ENCODE peak calls at places on chromosome X, in four cellular contexts. S is stomach, A is aorta, E is suprapubic skin. B is an unnamed sample.
A peak's percentile ranks its signal among the peaks of the same experiment; 100 is the strongest.

GRCh38 chrX:79570524-79571240 is 203.5 kb upstream of the ITM2A start:
- DNase-seq in S (no peak), A (no peak), E (no peak), B (no peak)

GRCh38 chrX:13219990-13220764 is 99.7 kb downstream of the ATXN3L start:
- DNase-seq in A (no peak), E (no peak), S (no peak), B (no peak)

GRCh38 chrX:3044196-3044595 is 2.9 kb downstream of the ARSF start:
- DNase-seq in E (no peak), A (no peak), S (no peak), B (no peak)

GRCh38 chrX:119880552-119881437 is 9.2 kb downstream of the NDUFA1 start:
- DNase-seq in A (no peak), S (no peak), E (no peak), B (no peak)

GRCh38 chrX:123740006-123740405 is 7.2 kb upstream of the THOC2 start:
- DNase-seq in A (no peak), S (no peak), E (no peak), B (no peak)

GRCh38 chrX:74423289-74423985 is 2.1 kb downstream of the SLC16A2 start:
- DNase-seq in S (no peak), E (no peak), A (no peak), B (no peak)

GRCh38 chrX:152876931-152877840 is 20.7 kb upstream of the ZNF185 start:
- DNase-seq in S (no peak), A (no peak), E (no peak), B (no peak)

GRCh38 chrX:151323054-151323453 is 74.0 kb upstream of the VMA21 start:
- DNase-seq in A (no peak), S (no peak), E (no peak), B (no peak)

GRCh38 chrX:122641826-122642225 is 542.3 kb upstream of the GRIA3 start:
- DNase-seq in A (no peak), S (no peak), E (no peak), B (no peak)

GRCh38 chrX:48936429-48937064 is 17.7 kb upstream of the PIM2 start:
- DNase-seq in S (no peak), A (peak; percentile 9), E (no peak), B (no peak)

GRCh38 chrX:46326161-46326560 is 219.1 kb downstream of the ZNF674 start:
- DNase-seq in E (no peak), S (no peak), A (no peak), B (no peak)

GRCh38 chrX:115448146-115448545 is 112.8 kb upstream of the PLS3 start:
- DNase-seq in E (no peak), A (no peak), S (no peak), B (no peak)

GRCh38 chrX:10524578-10524977 is 95.8 kb downstream of the MID1 start:
- DNase-seq in S (no peak), E (no peak), A (no peak), B (no peak)

GRCh38 chrX:103254921-103255455 is at the start of gene TCEAL8:
- DNase-seq in S (peak; percentile 79), E (peak; percentile 81), A (peak; percentile 90), B (peak; percentile 81)

GRCh38 chrX:101803451-101803850 is 128.4 kb downstream of the ZMAT1 start:
- DNase-seq in A (no peak), S (no peak), E (no peak), B (no peak)

DNA sequence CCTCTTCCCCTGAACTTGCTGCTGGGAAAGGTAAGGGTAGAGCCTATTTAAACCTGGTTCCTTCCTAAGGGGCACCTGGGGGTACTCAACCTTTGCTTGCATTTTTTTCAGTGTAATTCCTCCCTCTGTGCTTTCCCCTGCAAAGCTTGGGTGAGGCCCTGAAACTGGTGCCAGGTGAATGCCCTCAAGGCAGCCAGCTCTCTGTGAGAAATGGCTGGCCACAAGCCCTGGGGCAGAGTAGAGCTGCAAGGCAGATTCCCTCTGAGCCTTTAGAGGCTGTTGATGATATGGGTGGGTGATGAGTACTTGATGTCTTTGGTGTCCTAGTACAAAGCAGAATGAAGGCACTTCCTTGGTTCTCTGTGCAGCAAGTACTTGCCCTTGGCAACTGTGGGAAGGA is 125.4 kb upstream of the DGKK start:
- DNase-seq in E (no peak), A (no peak), S (no peak), B (no peak)
- H3K27me3 ChIP-seq in E (no peaks in the 10 kb centered on the region), A (no peaks in the 10 kb centered on the region), S (no peaks in the 10 kb centered on the region), B (no peaks in the 10 kb centered on the region)

DNA sequence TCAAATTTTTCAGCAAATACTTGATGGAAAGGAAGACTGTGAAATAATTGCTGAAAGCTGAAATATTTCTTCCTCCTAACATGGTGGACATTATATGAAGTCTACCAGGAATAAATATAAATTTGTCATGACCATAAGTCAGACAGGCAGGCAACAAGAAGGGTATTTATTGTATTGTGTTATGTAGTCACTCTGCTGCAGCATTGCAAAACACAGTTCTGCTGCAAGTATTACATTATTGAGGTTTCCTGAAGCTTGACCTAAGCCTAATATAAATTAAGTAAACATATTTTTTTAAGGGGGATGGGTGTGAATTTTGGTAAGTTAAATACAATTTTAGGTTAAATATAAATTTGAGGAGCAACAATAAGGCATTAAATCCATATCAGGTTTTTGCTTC is 60.2 kb upstream of the MAOA start:
- DNase-seq in S (no peak), A (no peak), E (no peak), B (no peak)
- H3K27me3 ChIP-seq in S (no peaks in the 10 kb centered on the region), A (no peaks in the 10 kb centered on the region), E (no peaks in the 10 kb centered on the region), B (no peaks in the 10 kb centered on the region)

GRCh38 chrX:131060147-131060546 is 2.0 kb downstream of the ARHGAP36 start:
- DNase-seq in E (no peak), S (no peak), A (no peak), B (no peak)

GRCh38 chrX:131059231-131059630 is 1.1 kb downstream of the ARHGAP36 start:
- DNase-seq in A (no peak), S (no peak), E (no peak), B (no peak)

GRCh38 chrX:131053076-131053475 is 5.1 kb upstream of the ARHGAP36 start:
- DNase-seq in E (no peak), A (no peak), S (no peak), B (no peak)

GRCh38 chrX:131057706-131058105 is 440 bp upstream of the ARHGAP36 start:
- DNase-seq in A (no peak), S (no peak), E (no peak), B (no peak)

GRCh38 chrX:131058136-131058868 is at the start of gene ARHGAP36:
- DNase-seq in E (no peak), A (no peak), S (no peak), B (no peak)
- H3K27me3 ChIP-seq in E (peaks cover 18% of the 10 kb centered on the region), A (no peaks in the 10 kb centered on the region), S (peaks cover 30% of the 10 kb centered on the region), B (no peaks in the 10 kb centered on the region)

GRCh38 chrX:69079278-69079677 is 86.0 kb downstream of the PJA1 start:
- DNase-seq in S (no peak), E (peak; percentile 5), A (no peak), B (no peak)
- H3K27me3 ChIP-seq in S (peaks cover 7% of the 10 kb centered on the region), E (no peaks in the 10 kb centered on the region), A (no peaks in the 10 kb centered on the region), B (no peaks in the 10 kb centered on the region)

DNA sequence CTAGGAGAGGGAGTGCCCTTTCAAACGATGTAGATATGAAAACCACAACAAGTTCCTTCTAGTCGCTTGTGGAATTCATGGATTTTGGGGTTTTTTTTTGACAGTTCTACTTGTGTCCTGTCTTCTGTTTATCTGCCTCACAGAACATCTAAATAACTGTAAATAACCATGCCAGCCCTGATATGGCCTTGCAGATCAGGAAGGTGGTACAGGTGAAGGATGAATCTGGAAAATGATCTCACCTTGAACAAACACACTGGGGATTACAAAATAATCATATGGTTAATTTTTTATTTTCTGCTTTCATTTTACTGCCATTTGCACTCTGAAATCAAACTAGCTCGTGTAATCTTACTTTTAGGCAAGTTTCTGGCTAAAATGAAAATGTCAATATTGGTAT is 37.2 kb downstream of the GPR82 start:
- DNase-seq in S (no peak), E (no peak), A (no peak), B (no peak)
- H3K27me3 ChIP-seq in S (no peaks in the 10 kb centered on the region), E (no peaks in the 10 kb centered on the region), A (no peaks in the 10 kb centered on the region), B (no peaks in the 10 kb centered on the region)

GRCh38 chrX:11566158-11566557 is 99.6 kb downstream of the ARHGAP6 start:
- DNase-seq in A (no peak), S (no peak), E (no peak), B (no peak)
- H3K27me3 ChIP-seq in A (no peaks in the 10 kb centered on the region), S (peaks cover 9% of the 10 kb centered on the region), E (no peaks in the 10 kb centered on the region), B (no peaks in the 10 kb centered on the region)

GRCh38 chrX:31860686-31861085 is 788.8 kb upstream of the FTHL17 start:
- DNase-seq in A (no peak), E (no peak), S (no peak), B (no peak)

GRCh38 chrX:31854716-31855115 is 782.9 kb upstream of the FTHL17 start:
- DNase-seq in A (no peak), E (no peak), S (no peak), B (no peak)

DNA sequence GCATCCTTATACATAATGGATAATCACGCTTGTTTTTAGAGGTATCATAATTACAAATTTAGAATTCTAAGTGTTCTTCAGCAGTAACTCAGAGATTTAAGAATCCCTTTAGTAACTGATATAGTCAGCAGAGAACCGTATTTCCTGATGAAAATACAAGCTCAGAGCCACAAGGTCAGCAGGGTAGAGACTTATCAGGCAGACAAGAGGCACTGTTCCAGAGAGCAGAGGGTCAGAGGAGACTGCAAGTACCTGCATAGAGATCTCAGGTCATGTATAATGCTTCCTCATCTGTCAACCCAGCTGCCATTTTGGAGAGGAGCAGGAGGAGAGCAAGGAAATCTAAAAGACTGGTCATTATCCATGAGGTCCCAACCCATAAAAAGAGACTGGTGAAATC is 787.1 kb upstream of the FTHL17 start:
- DNase-seq in A (no peak), E (no peak), S (no peak), B (no peak)
- H3K27me3 ChIP-seq in A (no peaks in the 10 kb centered on the region), E (no peaks in the 10 kb centered on the region), S (no peaks in the 10 kb centered on the region), B (no peaks in the 10 kb centered on the region)

GRCh38 chrX:108071578-108071977 is 19.8 kb downstream of the PSMD10 start:
- DNase-seq in A (no peak), E (no peak), S (no peak), B (no peak)
- H3K27me3 ChIP-seq in A (no peaks in the 10 kb centered on the region), E (no peaks in the 10 kb centered on the region), S (no peaks in the 10 kb centered on the region), B (no peaks in the 10 kb centered on the region)

B was measured in psoas muscle.